ENCODE peak calls at places on chromosomes 16 and 17, in four cellular contexts. One of them, this sample, is unnamed.

GRCh38 chr17:13967416-13967815 is 101.9 kb upstream of the COX10 start:
- DNase-seq in neuronal stem cell: no peak
- DNase-seq in IMR-90: no peak
- DNase-seq in mesenchymal stem cell: no peak
- DNase-seq in this sample: no peak

GRCh38 chr17:77681820-77682219 is 276.7 kb upstream of the TNRC6C start:
- DNase-seq in neuronal stem cell: no peak
- DNase-seq in IMR-90: peak
- DNase-seq in mesenchymal stem cell: no peak
- DNase-seq in this sample: no peak

GRCh38 chr16:23269248-23270091 is 32.6 kb upstream of the SCNN1B start:
- DNase-seq in neuronal stem cell: no peak
- DNase-seq in IMR-90: no peak
- DNase-seq in mesenchymal stem cell: no peak
- DNase-seq in this sample: peak

GRCh38 chr17:72726936-72727335 is 365.6 kb downstream of the SLC39A11 start:
- DNase-seq in neuronal stem cell: no peak
- DNase-seq in IMR-90: peak
- DNase-seq in mesenchymal stem cell: peak
- DNase-seq in this sample: no peak

GRCh38 chr16:79661578-79661977 is 61.0 kb upstream of the MAF start:
- DNase-seq in neuronal stem cell: no peak
- DNase-seq in IMR-90: no peak
- DNase-seq in mesenchymal stem cell: no peak
- DNase-seq in this sample: no peak

GRCh38 chr16:52976539-52977167 is 76.0 kb downstream of the CHD9NB start:
- DNase-seq in neuronal stem cell: no peak
- DNase-seq in IMR-90: peak
- DNase-seq in mesenchymal stem cell: peak
- DNase-seq in this sample: peak

GRCh38 chr17:80847506-80848230 is 144.0 kb upstream of the CHMP6 start:
- DNase-seq in neuronal stem cell: no peak
- DNase-seq in IMR-90: no peak
- DNase-seq in mesenchymal stem cell: no peak
- DNase-seq in this sample: no peak

GRCh38 chr16:23504453-23505179 is 5.7 kb downstream of the GGA2 start:
- DNase-seq in neuronal stem cell: peak
- DNase-seq in IMR-90: peak
- DNase-seq in mesenchymal stem cell: peak
- DNase-seq in this sample: peak

GRCh38 chr17:77285594-77286390 is 145.0 kb downstream of the SEC14L1 start:
- DNase-seq in neuronal stem cell: no peak
- DNase-seq in IMR-90: peak
- DNase-seq in mesenchymal stem cell: peak
- DNase-seq in this sample: no peak

GRCh38 chr17:61380217-61380835 is 19.3 kb upstream of the TBX2 start:
- DNase-seq in neuronal stem cell: no peak
- DNase-seq in IMR-90: no peak
- DNase-seq in mesenchymal stem cell: no peak
- DNase-seq in this sample: no peak

GRCh38 chr16:29806096-29806579 is at the start of gene MAZ:
- DNase-seq in neuronal stem cell: no peak
- DNase-seq in IMR-90: peak
- DNase-seq in mesenchymal stem cell: no peak
- DNase-seq in this sample: no peak
- H3K4ac ChIP-seq in neuronal stem cell: peak
- H3K4ac ChIP-seq in IMR-90: peak
- H3K4ac ChIP-seq in mesenchymal stem cell: peak
- H3K4ac ChIP-seq in this sample: peak

DNA sequence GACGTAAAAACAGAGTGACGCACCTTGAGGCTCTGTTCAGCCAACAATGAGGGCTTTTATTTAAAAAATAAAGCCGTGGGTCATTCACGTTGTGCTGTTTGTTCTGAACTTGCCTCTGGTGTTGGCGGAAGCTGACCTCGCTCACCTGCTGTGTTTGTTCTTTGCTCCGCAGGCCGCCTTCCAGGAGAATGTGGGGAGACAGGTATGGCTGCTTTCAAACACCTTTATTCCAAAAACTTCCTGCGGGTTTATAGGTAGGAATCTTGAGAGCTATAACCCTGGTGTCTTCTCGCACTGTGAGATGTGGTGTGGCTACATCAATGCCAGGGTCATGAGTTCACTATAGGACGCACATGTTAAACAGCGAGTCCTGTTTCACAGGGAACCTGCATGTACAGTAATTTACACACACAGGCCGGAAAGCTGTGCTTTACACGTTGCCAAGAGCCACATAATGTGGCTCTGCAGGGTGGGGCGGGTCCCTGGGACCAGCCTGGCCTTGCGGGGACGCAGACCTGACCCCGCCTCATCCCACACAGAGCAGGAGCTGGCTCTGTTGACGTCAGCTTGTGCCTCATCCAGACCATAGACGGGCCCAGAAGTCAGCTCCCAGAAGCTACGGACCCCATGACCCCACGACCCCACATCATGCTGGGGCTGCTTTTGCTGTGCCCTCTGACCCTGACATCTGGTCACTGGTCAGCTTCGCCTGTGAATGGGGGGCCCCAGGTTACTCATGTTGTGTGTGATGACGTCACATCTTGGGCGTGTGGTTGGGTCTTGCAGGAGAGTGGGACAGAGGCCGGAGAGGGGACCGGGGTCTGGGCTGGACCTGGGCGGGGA is 49.9 kb upstream of the ZNF750 start:
- DNase-seq in neuronal stem cell: no peak
- DNase-seq in IMR-90: no peak
- DNase-seq in mesenchymal stem cell: no peak
- DNase-seq in this sample: peak
- H3K4ac ChIP-seq in neuronal stem cell: no peak
- H3K4ac ChIP-seq in IMR-90: no peak
- H3K4ac ChIP-seq in mesenchymal stem cell: no peak
- H3K4ac ChIP-seq in this sample: no peak

DNA sequence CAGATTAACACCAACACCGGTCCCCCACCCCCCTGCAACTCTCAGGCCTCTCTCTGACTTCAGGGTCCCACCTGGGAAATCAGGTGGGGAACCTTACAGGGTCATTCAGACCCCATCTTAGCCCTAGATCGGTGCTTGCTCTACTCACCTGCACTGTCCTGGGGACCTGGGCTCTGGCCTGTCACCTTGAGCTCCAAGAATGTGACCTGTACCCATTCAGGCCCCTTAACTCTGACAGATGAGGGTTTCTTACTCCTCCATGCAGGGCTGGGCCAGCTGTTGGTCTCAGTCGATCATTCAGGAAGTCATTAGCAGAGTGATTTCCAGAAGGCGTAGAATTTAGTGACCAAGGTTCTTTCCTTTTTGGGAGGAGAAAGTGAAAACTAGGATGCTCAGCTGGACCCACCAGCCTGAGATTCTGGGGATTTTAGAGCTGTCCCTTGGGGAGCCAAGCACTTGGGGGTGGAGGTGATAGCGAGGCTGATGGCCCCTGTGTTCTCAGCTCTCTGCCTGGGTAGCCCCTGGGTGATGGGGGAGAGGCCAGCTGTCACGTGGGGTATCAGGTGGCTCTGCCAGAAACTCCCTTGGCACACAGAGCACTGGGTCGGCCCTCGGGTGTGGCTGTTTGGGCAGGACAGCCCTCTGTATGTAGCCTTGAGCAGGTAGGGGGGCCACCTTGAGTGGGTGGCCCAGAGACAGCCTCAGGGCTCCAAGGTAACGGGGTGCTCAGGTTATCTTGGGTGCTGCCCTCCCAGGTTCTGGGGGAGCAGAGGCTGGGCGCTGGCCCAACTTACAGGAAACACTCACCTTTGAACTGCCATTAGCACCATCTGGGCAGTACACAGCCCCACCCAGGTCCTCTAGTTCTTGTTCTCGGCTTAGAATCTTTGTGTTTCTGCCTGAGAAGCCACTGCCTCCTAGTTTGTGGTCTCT is 734 bp downstream of the MVP start:
- DNase-seq in neuronal stem cell: no peak
- DNase-seq in IMR-90: no peak
- DNase-seq in mesenchymal stem cell: peak
- DNase-seq in this sample: no peak
- H3K4ac ChIP-seq in neuronal stem cell: no peak
- H3K4ac ChIP-seq in IMR-90: peak
- H3K4ac ChIP-seq in mesenchymal stem cell: peak
- H3K4ac ChIP-seq in this sample: no peak

DNA sequence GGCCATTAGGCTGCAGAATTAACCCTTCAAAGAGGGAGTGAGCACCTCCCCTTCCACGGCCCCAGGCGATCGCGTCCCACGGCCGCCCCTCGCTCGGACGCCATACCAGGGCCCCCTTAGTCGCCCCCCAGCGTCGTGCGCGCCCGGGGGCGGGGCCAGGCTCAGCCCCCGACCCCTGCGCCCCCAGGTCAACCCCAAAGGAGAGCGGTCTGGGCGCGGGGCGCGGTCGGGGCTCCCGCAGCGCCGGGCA is 367 bp downstream of the ZBTB4 start:
- DNase-seq in neuronal stem cell: no peak
- DNase-seq in IMR-90: no peak
- DNase-seq in mesenchymal stem cell: no peak
- DNase-seq in this sample: no peak
- H3K4ac ChIP-seq in neuronal stem cell: peak
- H3K4ac ChIP-seq in IMR-90: peak
- H3K4ac ChIP-seq in mesenchymal stem cell: peak
- H3K4ac ChIP-seq in this sample: peak

GRCh38 chr16:67856927-67857546 is 9.5 kb upstream of the CENPT start:
- DNase-seq in neuronal stem cell: no peak
- DNase-seq in IMR-90: no peak
- DNase-seq in mesenchymal stem cell: no peak
- DNase-seq in this sample: no peak
- H3K4ac ChIP-seq in neuronal stem cell: no peak
- H3K4ac ChIP-seq in IMR-90: no peak
- H3K4ac ChIP-seq in mesenchymal stem cell: no peak
- H3K4ac ChIP-seq in this sample: no peak

DNA sequence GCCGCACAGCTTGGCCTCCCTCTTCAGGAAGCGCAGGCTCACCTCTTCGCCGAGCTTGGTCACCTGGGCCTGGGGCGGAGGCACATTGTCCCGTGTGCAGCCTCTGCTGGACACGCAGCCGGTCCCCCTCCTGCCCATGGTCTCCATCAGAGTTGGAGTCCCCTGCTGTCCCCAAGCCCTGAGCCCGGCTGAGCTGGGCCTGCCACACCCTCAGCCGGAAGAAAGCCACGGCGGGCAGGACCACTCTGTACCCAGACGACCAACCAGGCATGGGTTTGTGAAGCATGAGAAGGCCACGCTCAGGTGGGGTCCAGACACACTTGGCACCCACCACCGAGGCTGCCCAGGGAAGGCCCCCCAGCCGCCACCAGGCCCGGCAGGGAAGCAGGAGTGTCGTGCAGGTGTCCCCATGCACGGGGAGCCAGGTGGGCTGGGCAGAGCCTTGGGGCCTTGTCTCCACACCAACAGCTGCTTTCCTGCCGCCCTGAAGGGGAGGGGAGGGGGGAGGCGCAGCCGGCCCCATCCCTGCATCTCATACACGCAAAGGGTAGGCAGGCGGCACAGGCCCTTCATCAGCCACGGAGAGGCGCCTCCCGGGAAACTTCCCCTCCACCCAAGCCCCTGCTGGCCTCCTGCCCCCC is 5.2 kb downstream of the CCDC154 start:
- DNase-seq in neuronal stem cell: no peak
- DNase-seq in IMR-90: no peak
- DNase-seq in mesenchymal stem cell: no peak
- DNase-seq in this sample: no peak
- H3K4ac ChIP-seq in neuronal stem cell: no peak
- H3K4ac ChIP-seq in IMR-90: no peak
- H3K4ac ChIP-seq in mesenchymal stem cell: no peak
- H3K4ac ChIP-seq in this sample: no peak

DNA sequence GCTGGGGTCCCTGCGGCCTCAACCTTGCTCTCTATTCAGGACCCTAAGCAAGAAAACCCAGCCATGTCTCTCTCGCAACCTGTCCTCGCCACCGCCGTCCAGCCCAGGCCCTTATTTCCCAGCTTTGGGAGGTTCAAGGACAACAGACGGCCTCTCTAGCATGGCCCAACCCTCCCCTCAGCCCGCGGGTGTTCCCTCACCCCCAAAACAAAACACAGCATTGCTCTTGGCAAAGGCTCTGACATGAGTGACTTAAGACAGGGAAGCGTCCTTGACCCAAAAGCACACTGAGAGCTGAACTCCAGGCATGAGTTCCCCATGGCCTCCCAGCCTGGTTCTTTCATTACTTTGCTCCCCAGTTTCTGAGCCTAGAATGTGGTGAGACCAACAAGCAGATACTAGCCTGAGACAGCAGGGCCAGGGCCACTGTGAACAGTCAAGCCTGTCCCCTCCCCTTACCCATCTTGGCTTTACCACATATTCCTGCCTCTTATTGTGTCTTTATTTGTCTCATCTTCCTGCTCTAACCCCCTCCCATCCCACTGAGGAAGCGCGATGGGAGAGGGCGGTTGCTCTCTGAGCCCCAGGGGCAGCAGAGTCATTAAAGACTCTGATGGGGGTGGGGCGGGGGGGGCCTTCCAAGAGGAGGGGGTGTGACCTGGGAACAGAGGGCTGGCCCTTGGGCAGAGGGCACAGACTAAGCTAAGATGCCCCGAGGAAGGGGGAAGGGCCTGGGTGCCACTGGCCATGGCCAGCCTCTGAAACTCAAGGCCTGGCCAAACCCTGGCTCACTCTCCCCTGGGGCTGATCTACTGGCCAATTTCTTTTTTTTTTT is 11.8 kb downstream of the SREBF1 start:
- DNase-seq in neuronal stem cell: no peak
- DNase-seq in IMR-90: no peak
- DNase-seq in mesenchymal stem cell: peak
- DNase-seq in this sample: peak
- H3K4ac ChIP-seq in neuronal stem cell: no peak
- H3K4ac ChIP-seq in IMR-90: peak
- H3K4ac ChIP-seq in mesenchymal stem cell: peak
- H3K4ac ChIP-seq in this sample: peak

DNA sequence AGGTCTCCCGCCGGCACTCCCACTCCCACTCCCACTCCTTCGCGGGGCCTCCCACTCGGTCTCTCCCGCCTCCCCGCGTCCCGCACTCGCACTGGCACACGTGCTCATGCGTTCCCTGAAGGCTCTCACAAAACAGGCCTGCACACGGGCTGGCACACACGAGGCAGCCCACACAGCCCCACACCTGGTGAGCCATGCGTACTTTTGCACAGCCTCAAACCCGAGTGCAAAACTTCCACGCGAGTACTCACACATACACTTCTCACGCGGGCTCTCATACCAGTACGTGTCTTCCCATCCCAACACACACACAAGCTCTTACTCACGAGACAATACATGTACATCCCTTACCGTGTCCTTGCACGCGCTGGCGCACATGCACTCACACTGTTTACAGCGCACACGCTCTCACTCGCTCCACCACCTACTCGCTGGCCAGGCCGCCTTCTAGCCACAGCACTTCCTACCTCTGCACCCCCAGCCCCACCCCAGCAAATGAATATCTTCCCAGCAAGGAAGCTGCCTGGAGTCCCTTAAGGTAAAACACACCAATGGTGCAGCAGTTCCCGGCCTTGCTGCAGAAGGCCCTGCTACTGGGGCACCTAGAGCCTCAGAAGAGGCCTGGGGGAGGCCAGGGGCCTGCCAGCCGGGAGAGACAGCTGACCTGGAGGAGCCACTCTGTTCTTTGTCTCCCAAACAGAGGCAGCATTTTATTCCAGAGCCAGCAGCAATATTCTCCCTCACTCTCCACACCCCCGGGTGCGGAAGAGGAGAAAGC is 533 bp upstream of the KIFC3 start:
- DNase-seq in neuronal stem cell: no peak
- DNase-seq in IMR-90: peak
- DNase-seq in mesenchymal stem cell: peak
- DNase-seq in this sample: peak
- H3K4ac ChIP-seq in neuronal stem cell: peak
- H3K4ac ChIP-seq in IMR-90: peak
- H3K4ac ChIP-seq in mesenchymal stem cell: peak
- H3K4ac ChIP-seq in this sample: peak